ENCODE peak calls at places on chromosomes 5 and 9, in nine cellular contexts. Y is HFF-Myc; V is PC-3; M is GM04503; Z is RKO; T is HT1080; J is Calu3; A is activated CD8-positive, alpha-beta memory T cell treated with anti-CD3 and anti-CD28 coated beads, Interleukin-2, amount 10 ng/mL, durations not matched to agents 7 days and 5 days; O is fibroblast of pulmonary artery. F is an unnamed sample.

GRCh38 chr5:83877911-83878706 is 157.5 kb upstream of the HAPLN1 start:
- DNase-seq in J (no peak), Y (no peak), V (peak), M (no peak), T (no peak), Z (no peak), A (no peak), O (peak), F (no peak)

GRCh38 chr9:33649463-33649862 is 125.4 kb downstream of the ANKRD18B start:
- DNase-seq in Z (no peak), J (no peak), A (peak), Y (no peak), T (no peak), V (no peak), M (no peak), O (no peak), F (no peak)

GRCh38 chr9:131733601-131734061 is 6.2 kb downstream of the RAPGEF1 start:
- DNase-seq in J (peak), V (peak), Z (peak), M (peak), T (peak), Y (peak), A (peak), O (peak), F (no peak)

GRCh38 chr5:92652735-92653134 is 928.3 kb downstream of the NR2F1-AS1 start:
- DNase-seq in O (no peak), V (no peak), J (no peak), M (no peak), Z (no peak), A (no peak), T (no peak), Y (peak), F (no peak)

GRCh38 chr5:51227963-51228515 is 155.2 kb upstream of the ISL1 start:
- DNase-seq in T (no peak), Y (no peak), O (no peak), Z (no peak), A (no peak), M (no peak), V (no peak), J (no peak), F (no peak)

GRCh38 chr9:90915693-90916092 is 114.1 kb downstream of the SYK start:
- DNase-seq in T (no peak), A (peak), J (peak), V (peak), M (no peak), Y (no peak), Z (no peak), O (peak), F (no peak)

GRCh38 chr9:121735065-121735791 is 83.8 kb downstream of the DAB2IP start:
- DNase-seq in Z (peak), O (peak), J (peak), M (no peak), Y (peak), V (peak), T (peak), A (peak), F (peak)

GRCh38 chr5:111043712-111044506 is 27.6 kb upstream of the TSLP start:
- DNase-seq in O (peak), M (no peak), T (peak), Z (peak), V (peak), A (no peak), Y (peak), J (no peak), F (no peak)

GRCh38 chr5:38433160-38433861 is 123.1 kb downstream of the LIFR start:
- DNase-seq in Y (peak), V (no peak), A (no peak), J (no peak), Z (no peak), T (peak), M (peak), O (peak), F (peak)

GRCh38 chr9:81032030-81032572 is 657.2 kb downstream of the TLE1 start:
- DNase-seq in M (peak), J (peak), T (peak), Y (no peak), O (peak), V (peak), Z (peak), A (no peak), F (no peak)

GRCh38 chr9:96279927-96280326 is 22.0 kb downstream of the HSD17B3 start:
- DNase-seq in V (peak), J (peak), Z (no peak), Y (no peak), T (no peak), M (no peak), O (no peak), A (no peak), F (no peak)

GRCh38 chr9:95085036-95085770 is 232.3 kb downstream of the FANCC start:
- DNase-seq in J (no peak), Z (no peak), V (no peak), T (no peak), M (no peak), A (no peak), O (no peak), Y (no peak), F (no peak)

GRCh38 chr5:16542275-16542674 is 74.5 kb downstream of the RETREG1 start:
- DNase-seq in Z (no peak), T (no peak), Y (no peak), M (no peak), J (no peak), V (no peak), A (no peak), O (no peak), F (no peak)